ENCODE peak calls at places on chromosomes 16 and 17, in four cellular contexts. U is uterus, T is HepG2, C is tibial nerve. N is an unnamed sample.

GRCh38 chr17:39928868-39929651 is 1.5 kb downstream of the LRRC3C start:
- DNase-seq in U (no peak), C (no peak), T (no peak), N (peak)

GRCh38 chr17:48539177-48539576 is 5.7 kb downstream of the HOXB2 start:
- DNase-seq in C (no peak), U (no peak), T (no peak), N (no peak)

GRCh38 chr16:49636608-49637007 is 219.3 kb downstream of the ZNF423 start:
- DNase-seq in T (no peak), U (no peak), C (no peak), N (no peak)

GRCh38 chr17:45918241-45918745 is 23.9 kb downstream of the MAPT start:
- DNase-seq in U (no peak), C (no peak), T (no peak), N (no peak)

GRCh38 chr17:40340880-40341807 is 23.4 kb downstream of the GJD3 start:
- DNase-seq in C (peak), U (peak), T (peak), N (no peak)

GRCh38 chr16:53285236-53285635 is 149.0 kb upstream of the RBL2 start:
- DNase-seq in C (no peak), U (no peak), T (no peak), N (no peak)

GRCh38 chr16:55701442-55702319 is 45.9 kb downstream of the SLC6A2 start:
- DNase-seq in C (no peak), U (peak), T (peak), N (peak)

GRCh38 chr17:9371019-9371418 is 204.6 kb downstream of the STX8 start:
- DNase-seq in C (no peak), U (no peak), T (peak), N (no peak)

GRCh38 chr16:26569793-26570192 is 496.9 kb upstream of the C16orf82 start:
- DNase-seq in T (peak), C (no peak), U (no peak), N (peak)

GRCh38 chr17:51056813-51057510 is 63.7 kb downstream of the SPAG9 start:
- DNase-seq in T (peak), U (peak), C (no peak), N (peak)

GRCh38 chr17:65368341-65368740 is 193.1 kb downstream of the AXIN2 start:
- DNase-seq in C (no peak), T (no peak), U (no peak), N (no peak)

GRCh38 chr17:65374966-65375365 is 186.5 kb downstream of the AXIN2 start:
- DNase-seq in T (no peak), C (no peak), U (no peak), N (no peak)

GRCh38 chr17:65371702-65372101 is 189.7 kb downstream of the AXIN2 start:
- DNase-seq in T (no peak), C (no peak), U (no peak), N (no peak)

GRCh38 chr17:65366102-65366844 is 195.2 kb downstream of the AXIN2 start:
- DNase-seq in T (no peak), U (no peak), C (no peak), N (no peak)

GRCh38 chr17:65370669-65371126 is 190.8 kb downstream of the AXIN2 start:
- DNase-seq in U (no peak), C (no peak), T (peak), N (peak)
- TF ChIP-seq POLR2A in U (no peak), C (no peak), T (no peak), N (no peak)

GRCh38 chr16:54313789-54314188 is 27.2 kb upstream of the IRX3 start:
- DNase-seq in C (no peak), U (no peak), T (no peak), N (no peak)

GRCh38 chr16:54317306-54317705 is 30.7 kb upstream of the IRX3 start:
- DNase-seq in C (no peak), U (no peak), T (no peak), N (no peak)

GRCh38 chr16:54316095-54316494 is 29.5 kb upstream of the IRX3 start:
- DNase-seq in C (no peak), U (no peak), T (no peak), N (no peak)

GRCh38 chr16:54312502-54312991 is 26.0 kb upstream of the IRX3 start:
- DNase-seq in T (no peak), U (no peak), C (no peak), N (no peak)
- TF ChIP-seq POLR2A in T (no peak), U (no peak), C (no peak), N (no peak)

DNA sequence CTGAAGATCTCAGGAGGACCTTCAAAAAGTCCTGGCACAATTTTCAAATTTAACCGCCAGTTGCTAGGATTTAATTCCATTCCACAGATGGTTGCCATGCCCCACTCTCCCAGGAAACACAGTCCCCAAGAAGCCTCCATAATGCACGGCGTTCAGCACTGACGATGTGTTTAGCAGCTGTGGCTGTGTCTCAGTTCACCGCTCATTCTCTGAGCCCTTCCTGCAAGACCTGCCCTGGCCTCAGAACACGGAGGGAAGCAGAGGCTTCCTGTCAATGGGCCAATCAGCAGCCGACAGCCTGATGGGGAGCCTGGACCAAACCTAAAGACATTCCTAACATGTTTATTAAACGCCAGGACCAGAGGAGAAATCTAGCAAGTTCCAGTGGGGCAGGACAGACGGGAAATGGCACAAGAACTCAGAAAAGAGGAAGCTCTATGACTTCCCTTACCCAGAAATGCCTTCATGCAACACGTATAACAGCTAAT is 4.9 kb downstream of the MYLK3 start:
- DNase-seq in U (no peak), C (no peak), T (peak), N (peak)
- TF ChIP-seq POLR2A in U (no peak), C (no peak), T (no peak), N (no peak)

GRCh38 chr17:75265614-75266314 is 4.1 kb downstream of the MRPS7 start:
- DNase-seq in T (no peak), C (no peak), U (no peak), N (no peak)

GRCh38 chr17:75262112-75262606 is 480 bp downstream of the MRPS7 start:
- DNase-seq in C (no peak), T (peak), U (no peak), N (peak)

GRCh38 chr17:75263051-75263450 is 1.4 kb downstream of the MRPS7 start:
- DNase-seq in C (no peak), T (no peak), U (no peak), N (peak)

GRCh38 chr17:75260679-75261335 is 599 bp downstream of the GGA3 start:
- DNase-seq in C (no peak), U (no peak), T (no peak), N (peak)

DNA sequence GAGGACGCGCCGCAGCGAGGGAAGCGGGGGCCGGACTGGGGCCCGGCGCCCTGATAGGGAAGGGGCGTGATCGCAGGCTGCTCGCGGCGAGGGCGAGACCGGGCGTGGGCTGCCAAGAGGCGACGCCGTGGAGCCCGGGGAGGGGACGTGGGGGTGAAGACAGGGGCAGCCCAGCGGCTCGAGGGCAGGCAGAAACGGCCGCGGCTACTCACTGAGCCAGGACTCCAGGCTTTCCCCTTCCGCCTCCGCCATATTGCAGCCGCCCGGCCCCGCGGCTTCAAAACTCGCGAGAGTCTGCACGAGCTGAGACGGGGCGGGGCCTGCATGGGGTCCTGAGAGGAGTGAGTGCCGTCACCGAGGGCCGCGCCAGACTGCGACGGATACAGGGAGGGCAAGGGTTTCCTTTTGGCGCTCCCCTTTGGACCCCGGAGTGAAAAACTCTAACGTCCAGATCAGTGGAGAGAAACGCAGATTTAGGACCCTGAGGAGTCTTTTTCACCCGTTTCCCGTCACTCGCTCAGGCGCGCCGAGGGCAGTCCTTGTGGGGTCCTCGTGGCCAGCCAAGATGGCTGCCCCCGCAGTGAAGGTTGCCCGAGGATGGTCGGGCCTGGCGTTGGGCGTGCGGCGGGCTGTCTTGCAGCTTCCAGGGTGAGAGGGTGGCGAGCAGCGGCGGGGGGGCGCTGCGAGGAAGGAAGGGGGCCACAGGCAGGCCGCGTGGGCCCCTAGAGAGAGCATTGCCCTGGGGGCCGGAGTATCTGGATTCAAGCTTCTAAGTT is at the start of the genes GGA3 and MRPS7:
- DNase-seq in C (peak), T (peak), U (peak), N (peak)
- TF ChIP-seq POLR2A in C (peak), T (peak), U (peak), N (peak)

GRCh38 chr17:59893617-59894100 is 738 bp downstream of the RPS6KB1 start:
- DNase-seq in C (no peak), T (peak), U (no peak), N (peak)

GRCh38 chr17:59890720-59891119 is 2.0 kb downstream of the TUBD1 start:
- DNase-seq in T (peak), U (no peak), C (no peak), N (no peak)

GRCh38 chr17:59892849-59893616 is at the start of the genes RPS6KB1 and TUBD1:
- DNase-seq in C (peak), U (peak), T (peak), N (peak)

GRCh38 chr17:59888145-59888750 is 4.5 kb downstream of the TUBD1 start:
- DNase-seq in C (no peak), T (no peak), U (no peak), N (no peak)

GRCh38 chr17:59892251-59892848 is 393 bp downstream of the TUBD1 start:
- DNase-seq in U (no peak), T (no peak), C (no peak), N (no peak)
- TF ChIP-seq POLR2A in U (no peak), T (no peak), C (no peak), N (no peak)

DNA sequence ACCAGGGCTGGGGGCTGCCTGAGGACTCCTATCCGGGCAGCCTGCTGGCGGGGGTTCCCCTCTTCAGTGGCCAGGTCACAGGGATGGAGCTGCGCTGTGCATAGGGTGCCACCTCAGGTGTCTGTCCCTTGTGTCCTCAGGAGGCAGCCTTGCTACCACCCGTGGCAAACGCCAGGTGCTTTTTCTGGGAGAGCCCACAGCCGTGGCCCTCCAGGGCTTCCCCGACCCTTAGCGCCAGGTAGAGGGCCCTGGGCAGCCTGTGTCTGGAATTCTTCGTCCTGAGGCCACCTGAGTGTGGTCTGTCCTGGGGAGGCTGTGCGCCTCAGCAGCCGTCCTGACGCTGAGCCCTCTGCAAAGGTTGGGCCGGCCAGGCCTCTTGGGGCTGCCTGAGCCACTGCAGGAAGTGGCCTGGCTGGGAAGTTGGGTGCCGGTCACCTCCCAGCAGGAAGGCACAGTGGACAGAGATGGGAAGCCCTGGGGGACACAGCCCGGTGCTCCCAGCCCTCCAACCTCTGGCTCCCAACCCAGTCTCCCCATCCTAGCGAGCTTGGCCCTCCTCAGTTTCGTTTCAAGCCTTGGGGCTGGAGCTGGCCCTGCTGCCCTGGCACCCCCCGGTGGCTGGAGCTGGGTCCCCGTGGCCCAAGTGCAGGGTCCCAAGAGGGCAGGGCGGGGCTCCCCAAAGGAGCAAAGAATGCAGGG is 7.6 kb upstream of the BAIAP3 start:
- DNase-seq in C (no peak), U (no peak), T (no peak), N (no peak)
- TF ChIP-seq POLR2A in C (no peak), U (no peak), T (no peak), N (no peak)

DNA sequence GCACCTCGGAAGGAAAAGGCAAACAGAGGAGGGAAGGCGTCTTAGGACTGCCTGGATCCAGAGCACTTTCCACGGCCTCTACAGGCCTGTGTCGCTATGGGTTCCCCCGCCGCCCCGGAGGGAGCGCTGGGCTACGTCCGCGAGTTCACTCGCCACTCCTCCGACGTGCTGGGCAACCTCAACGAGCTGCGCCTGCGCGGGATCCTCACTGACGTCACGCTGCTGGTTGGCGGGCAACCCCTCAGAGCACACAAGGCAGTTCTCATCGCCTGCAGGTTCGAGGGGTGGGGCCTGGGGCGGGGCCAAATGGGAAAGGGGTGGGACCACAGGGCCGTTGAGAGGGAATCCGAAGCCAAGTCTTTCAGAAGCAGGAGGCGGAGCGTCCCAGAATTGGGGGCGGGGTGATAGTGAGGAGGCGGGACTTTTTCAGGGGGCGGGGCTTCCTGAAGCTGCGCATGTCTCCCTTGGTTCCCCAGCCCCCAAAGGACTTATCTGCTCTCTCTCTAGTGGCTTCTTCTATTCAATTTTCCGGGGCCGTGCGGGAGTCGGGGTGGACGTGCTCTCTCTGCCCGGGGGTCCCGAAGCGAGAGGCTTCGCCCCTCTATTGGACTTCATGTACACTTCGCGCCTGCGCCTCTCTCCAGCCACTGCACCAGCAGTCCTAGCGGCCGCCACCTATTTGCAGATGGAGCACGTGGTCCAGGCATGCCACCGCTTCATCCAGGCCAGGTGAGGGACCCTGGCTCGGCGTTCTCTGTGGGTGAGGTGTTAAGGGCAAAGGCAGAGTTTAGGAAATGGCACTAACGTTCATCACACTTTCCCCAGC is 939 bp downstream of the BCL6B start:
- DNase-seq in C (peak), U (peak), T (no peak), N (no peak)
- TF ChIP-seq POLR2A in C (peak), U (peak), T (no peak), N (no peak)